ENCODE peak calls at places on chromosomes 2 and 18, in four cellular contexts. One of them, this sample, is unnamed.

GRCh38 chr2:85243101-85244072 is 84.4 kb downstream of the TGOLN2 start:
- DNase-seq in T-helper 1 cell: no peak
- DNase-seq in aorta: peak
- DNase-seq in EH: no peak
- DNase-seq in this sample: no peak

GRCh38 chr18:2510416-2510815 is 60.9 kb downstream of the METTL4 start:
- DNase-seq in T-helper 1 cell: no peak
- DNase-seq in EH: no peak
- DNase-seq in aorta: no peak
- DNase-seq in this sample: no peak

GRCh38 chr2:223697316-223697875 is 95.2 kb upstream of the SCG2 start:
- DNase-seq in EH: peak
- DNase-seq in aorta: no peak
- DNase-seq in T-helper 1 cell: no peak
- DNase-seq in this sample: no peak

GRCh38 chr18:36628435-36629094 is 200.2 kb downstream of the TPGS2 start:
- DNase-seq in EH: peak
- DNase-seq in aorta: no peak
- DNase-seq in T-helper 1 cell: no peak
- DNase-seq in this sample: no peak

GRCh38 chr2:29260151-29260772 is 145.0 kb downstream of the CLIP4 start:
- DNase-seq in T-helper 1 cell: no peak
- DNase-seq in aorta: no peak
- DNase-seq in EH: peak
- DNase-seq in this sample: peak

GRCh38 chr2:95389256-95390119 is 13.0 kb upstream of the FAHD2A start:
- DNase-seq in T-helper 1 cell: no peak
- DNase-seq in EH: peak
- DNase-seq in aorta: no peak
- DNase-seq in this sample: peak

GRCh38 chr2:143558665-143559064 is 429.4 kb downstream of the ARHGAP15 start:
- DNase-seq in aorta: no peak
- DNase-seq in EH: peak
- DNase-seq in T-helper 1 cell: no peak
- DNase-seq in this sample: no peak

GRCh38 chr2:235300368-235301201 is 193.3 kb upstream of the AGAP1 start:
- DNase-seq in aorta: no peak
- DNase-seq in EH: peak
- DNase-seq in T-helper 1 cell: no peak
- DNase-seq in this sample: peak

GRCh38 chr2:11962707-11963358 is 216.4 kb downstream of the LPIN1 start:
- DNase-seq in T-helper 1 cell: no peak
- DNase-seq in aorta: no peak
- DNase-seq in EH: peak
- DNase-seq in this sample: no peak

GRCh38 chr2:145842002-145842401 is 1322.1 kb upstream of the ZEB2 start:
- DNase-seq in T-helper 1 cell: no peak
- DNase-seq in EH: no peak
- DNase-seq in aorta: no peak
- DNase-seq in this sample: no peak

GRCh38 chr2:30136729-30137444 is 9.9 kb upstream of the YPEL5 start:
- DNase-seq in T-helper 1 cell: no peak
- DNase-seq in EH: no peak
- DNase-seq in aorta: no peak
- DNase-seq in this sample: no peak